ENCODE peak calls at places on chromosome 7, in eight cellular contexts. F, T, S, M, O, B, Y and D are unnamed samples.

GRCh38 chr7:50393076-50393475 is 57.1 kb downstream of the FIGNL1 start:
- DNase-seq in Y (no peak), T (no peak), M (no peak), F (no peak), O (no peak), B (no peak), S (no peak), D (no peak)

GRCh38 chr7:4934419-4935025 is 24.5 kb downstream of the MMD2 start:
- DNase-seq in M (no peak), F (no peak), Y (no peak), T (no peak), O (no peak), S (no peak), B (no peak), D (no peak)

GRCh38 chr7:80218723-80219122 is 84.1 kb downstream of the GNAI1 start:
- DNase-seq in T (no peak), Y (peak), O (peak), B (no peak), F (no peak), S (no peak), M (no peak), D (peak)

GRCh38 chr7:36076073-36076472 is 77.0 kb upstream of the EEPD1 start:
- DNase-seq in S (no peak), O (no peak), F (no peak), B (no peak), M (no peak), T (no peak), Y (no peak), D (no peak)

GRCh38 chr7:25250386-25250785 is 22.1 kb upstream of the NPVF start:
- DNase-seq in M (no peak), Y (no peak), T (no peak), F (no peak), B (no peak), O (no peak), S (no peak), D (no peak)

GRCh38 chr7:153921408-153921807 is 130.8 kb upstream of the DPP6 start:
- DNase-seq in O (no peak), B (no peak), T (no peak), M (no peak), F (no peak), Y (no peak), S (no peak), D (no peak)

GRCh38 chr7:22718200-22718711 is 8.7 kb upstream of the IL6 start:
- DNase-seq in T (peak), S (peak), O (peak), B (no peak), F (no peak), Y (no peak), M (no peak), D (no peak)

GRCh38 chr7:66258409-66258808 is 53.3 kb downstream of the TPST1 start:
- DNase-seq in B (no peak), M (peak), S (no peak), F (no peak), Y (no peak), T (peak), O (peak), D (no peak)

GRCh38 chr7:123797673-123798526 is 47.1 kb upstream of the HYAL4 start:
- DNase-seq in O (peak), S (peak), F (peak), T (peak), B (peak), M (peak), Y (peak), D (peak)

GRCh38 chr7:2108501-2109250 is 124.1 kb downstream of the MAD1L1 start:
- DNase-seq in S (no peak), F (no peak), Y (no peak), B (peak), T (peak), M (no peak), O (no peak), D (no peak)

GRCh38 chr7:24637706-24638105 is 64.5 kb downstream of the PALS2 start:
- DNase-seq in F (no peak), M (no peak), S (no peak), T (no peak), O (no peak), B (no peak), Y (no peak), D (no peak)

GRCh38 chr7:35630573-35630972 is 64.4 kb downstream of the HERPUD2 start:
- DNase-seq in M (no peak), B (no peak), T (no peak), O (peak), F (no peak), S (no peak), Y (no peak), D (no peak)

GRCh38 chr7:151010002-151010306 is 14.3 kb downstream of the ATG9B start:
- DNase-seq in O (no peak), T (no peak), B (no peak), Y (no peak), F (no peak), S (no peak), M (no peak), D (no peak)

GRCh38 chr7:38554586-38554985 is 76.6 kb downstream of the AMPH start:
- DNase-seq in F (no peak), O (no peak), Y (no peak), T (no peak), M (no peak), S (no peak), B (no peak), D (no peak)

GRCh38 chr7:121480058-121480457 is 84.0 kb upstream of the FAM3C start:
- DNase-seq in S (no peak), B (no peak), T (peak), O (peak), Y (no peak), F (no peak), M (peak), D (no peak)

GRCh38 chr7:24227603-24228359 is 56.2 kb upstream of the NPY start:
- DNase-seq in O (no peak), S (peak), T (peak), Y (no peak), B (peak), M (no peak), F (no peak), D (no peak)

GRCh38 chr7:118615686-118616085 is 391.2 kb downstream of the ANKRD7 start:
- DNase-seq in F (no peak), M (peak), O (no peak), T (peak), S (no peak), B (no peak), Y (no peak), D (no peak)

GRCh38 chr7:877312-878232 is 1.2 kb downstream of the GET4 start:
- DNase-seq in B (peak), F (no peak), M (peak), S (no peak), Y (peak), O (peak), T (peak), D (no peak)

GRCh38 chr7:94190599-94191061 is 186.5 kb upstream of the BET1 start:
- DNase-seq in M (no peak), F (no peak), O (peak), Y (peak), S (no peak), T (no peak), B (no peak), D (no peak)

GRCh38 chr7:105512926-105513526 is 9.0 kb downstream of the PUS7 start:
- DNase-seq in O (no peak), Y (no peak), B (no peak), S (no peak), T (no peak), M (no peak), F (no peak), D (no peak)

GRCh38 chr7:27107901-27108381 is 5.5 kb upstream of the HOXA2 start:
- DNase-seq in B (no peak), O (no peak), F (no peak), M (peak), S (no peak), Y (no peak), T (no peak), D (no peak)

GRCh38 chr7:113109718-113110117 is 8.6 kb downstream of the SMIM30 start:
- DNase-seq in B (no peak), T (no peak), M (no peak), O (no peak), F (no peak), S (no peak), Y (no peak), D (no peak)

GRCh38 chr7:76051840-76052239 is 3.9 kb downstream of the MDH2 start:
- DNase-seq in O (no peak), S (no peak), T (no peak), B (no peak), M (no peak), Y (no peak), F (no peak), D (no peak)

GRCh38 chr7:126700807-126701604 is 551.7 kb downstream of the GRM8 start:
- DNase-seq in Y (peak), M (peak), S (peak), O (peak), T (peak), B (peak), F (peak), D (peak)
- H2AFZ ChIP-seq in Y (no peak), M (peak), S (peak), O (no peak), T (peak), B (peak), F (peak), D (peak)

DNA sequence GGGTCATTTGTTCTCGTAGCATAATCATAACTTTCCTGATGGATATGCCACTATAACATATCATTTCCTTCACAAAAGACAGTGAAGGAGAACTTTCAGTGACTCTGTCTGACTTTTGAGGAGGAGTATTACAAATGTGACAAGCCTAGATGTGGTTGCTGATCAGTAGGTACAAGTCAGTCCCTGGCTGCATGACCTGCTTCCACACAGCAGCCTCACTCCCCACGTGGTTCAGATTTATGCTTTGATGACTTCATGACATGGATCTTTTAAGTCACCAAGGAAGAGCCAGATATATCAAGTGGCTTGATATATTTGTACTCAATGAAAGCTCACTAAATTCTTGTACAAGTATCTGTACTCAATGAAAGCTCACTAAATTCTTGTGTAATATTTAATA is 50.9 kb upstream of the MKLN1 start:
- DNase-seq in M (no peak), T (no peak), F (no peak), S (no peak), Y (no peak), B (no peak), O (no peak), D (no peak)
- H2AFZ ChIP-seq in M (no peak), T (no peak), F (no peak), S (no peak), Y (no peak), B (no peak), O (no peak), D (no peak)

GRCh38 chr7:144768633-144769032 is 67.2 kb downstream of the TPK1 start:
- DNase-seq in B (no peak), S (no peak), O (no peak), F (no peak), Y (no peak), M (no peak), T (no peak), D (no peak)
- H2AFZ ChIP-seq in B (no peak), S (no peak), O (no peak), F (no peak), Y (no peak), M (no peak), T (no peak), D (no peak)

DNA sequence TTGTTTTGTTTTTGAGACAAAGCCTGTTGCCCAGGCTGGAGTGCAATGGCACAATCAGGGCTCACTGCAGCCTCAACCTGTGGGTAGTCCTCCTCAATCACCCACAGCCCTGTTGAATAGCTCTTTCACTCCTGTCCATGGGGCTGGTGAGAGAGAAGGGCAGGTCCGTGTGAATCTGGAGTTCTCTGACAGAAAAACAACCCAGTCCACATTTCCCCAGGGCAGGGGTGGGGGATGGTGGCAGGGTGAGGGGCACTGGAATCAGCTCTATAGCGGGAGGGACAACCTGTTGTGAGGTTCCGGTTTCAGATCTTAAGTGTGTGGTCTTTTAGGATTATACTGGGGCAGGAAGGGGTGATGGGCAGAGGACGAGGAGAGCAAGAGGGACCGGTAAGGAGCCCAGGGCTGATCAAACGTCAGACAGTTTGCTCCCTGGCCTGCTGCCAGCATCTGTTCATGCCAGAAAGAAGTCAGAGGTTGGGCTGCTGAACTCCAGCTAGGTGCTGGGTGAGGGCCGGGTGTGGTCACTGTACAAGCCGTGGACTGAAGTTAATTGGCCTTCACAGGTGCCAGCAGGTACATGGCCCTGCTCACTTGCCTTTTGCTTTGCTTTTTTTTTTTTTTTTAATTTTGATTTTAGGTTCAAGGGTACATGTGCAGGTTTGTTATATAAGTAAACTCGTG is 33.2 kb upstream of the MKRN1 start:
- DNase-seq in Y (peak), T (no peak), F (no peak), M (no peak), B (peak), S (no peak), O (peak), D (no peak)
- H2AFZ ChIP-seq in Y (no peak), T (peak), F (no peak), M (peak), B (no peak), S (no peak), O (no peak), D (no peak)

DNA sequence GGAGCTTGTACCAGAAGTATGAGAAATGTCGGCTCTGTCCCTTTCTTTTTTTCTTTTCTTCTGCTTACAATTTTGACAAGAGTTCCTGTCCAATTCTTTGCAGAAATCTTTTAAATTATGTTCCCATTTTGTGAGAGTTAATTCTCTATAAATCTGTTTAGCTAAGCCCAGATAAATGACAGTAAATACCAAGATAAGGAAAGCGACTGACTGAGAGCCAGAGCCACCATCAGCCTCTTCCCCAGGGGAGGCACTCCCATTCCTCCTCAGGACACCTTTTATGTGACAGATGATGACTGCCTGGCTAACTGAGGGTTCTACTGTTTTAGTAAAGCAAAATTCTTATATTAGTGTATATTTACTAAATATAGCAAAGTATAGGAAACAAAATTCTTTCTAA is 6.9 kb upstream of the GGCT start:
- DNase-seq in M (no peak), F (no peak), B (peak), Y (no peak), O (no peak), S (peak), T (no peak), D (no peak)
- H2AFZ ChIP-seq in M (no peak), F (no peak), B (no peak), Y (no peak), O (no peak), S (no peak), T (no peak), D (no peak)

DNA sequence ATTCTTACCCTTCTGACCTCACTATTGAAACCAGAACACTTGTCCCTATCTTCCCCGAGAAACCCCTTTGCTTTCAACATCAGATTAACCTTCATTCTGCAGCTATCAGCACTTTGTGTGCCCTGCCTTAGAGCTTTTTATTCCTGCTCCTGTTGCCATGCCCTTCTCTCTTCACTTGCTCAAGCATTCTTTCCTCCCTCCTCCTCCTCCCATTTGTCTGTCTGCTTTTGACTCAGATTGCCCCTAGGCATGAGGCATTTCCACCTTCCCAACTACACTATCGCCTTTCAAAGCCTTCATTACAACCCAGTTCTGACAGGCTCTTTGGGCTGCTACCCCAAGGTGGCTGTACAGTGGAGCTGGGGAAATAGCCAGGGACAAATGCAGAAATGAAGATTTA is 143.3 kb downstream of the SLC25A13 start:
- DNase-seq in S (no peak), M (no peak), T (peak), B (no peak), F (no peak), O (peak), Y (no peak), D (peak)
- H2AFZ ChIP-seq in S (no peak), M (no peak), T (no peak), B (no peak), F (no peak), O (no peak), Y (no peak), D (no peak)

DNA sequence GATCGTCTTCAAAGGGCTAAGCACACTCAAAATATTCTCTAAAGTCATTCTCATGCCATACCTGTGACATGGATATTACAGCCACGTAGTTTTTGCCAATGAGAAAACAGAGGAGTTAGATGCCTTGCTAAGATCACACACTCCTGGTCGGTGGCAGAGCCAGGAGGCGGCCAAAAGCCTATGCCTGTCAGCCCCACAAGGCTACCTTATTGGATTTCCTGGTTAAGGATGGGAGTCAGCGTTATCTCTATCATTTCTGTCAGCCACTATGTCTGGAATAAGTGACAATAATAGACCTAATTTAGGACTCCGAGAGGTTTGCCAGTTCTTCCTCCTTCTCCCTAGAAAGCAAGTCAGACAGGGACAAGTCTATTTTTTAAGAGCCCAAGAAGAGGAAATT is 250.8 kb downstream of the TRIL start:
- DNase-seq in S (no peak), O (no peak), F (no peak), Y (no peak), M (no peak), T (no peak), B (no peak), D (no peak)
- H2AFZ ChIP-seq in S (no peak), O (no peak), F (no peak), Y (no peak), M (no peak), T (no peak), B (no peak), D (no peak)